ENCODE peak calls at places on chromosomes 2 and 18, in seven cellular contexts. One of them, this sample, is unnamed.

GRCh38 chr2:71785550-71785951 is 332.2 kb downstream of the DYSF start:
- DNase-seq in SK-N-SH: peak; percentile 10
- DNase-seq in HepG2: no peak
- DNase-seq in HCT116: no peak
- DNase-seq in H1: peak; percentile 42
- DNase-seq in K562: no peak
- DNase-seq in GM12878: no peak
- DNase-seq in this sample: no peak

GRCh38 chr2:102238039-102238756 is 51.4 kb downstream of the IL1RL2 start:
- DNase-seq in H1: peak; percentile 26
- DNase-seq in SK-N-SH: no peak
- DNase-seq in HCT116: no peak
- DNase-seq in GM12878: no peak
- DNase-seq in HepG2: no peak
- DNase-seq in K562: no peak
- DNase-seq in this sample: no peak

GRCh38 chr18:74806700-74807416 is 209.2 kb downstream of the ZNF407 start:
- DNase-seq in HCT116: peak; percentile 77
- DNase-seq in H1: no peak
- DNase-seq in K562: no peak
- DNase-seq in HepG2: peak; percentile 7
- DNase-seq in SK-N-SH: no peak
- DNase-seq in GM12878: peak; percentile 73
- DNase-seq in this sample: no peak

GRCh38 chr2:26982102-26982742 is 11.8 kb downstream of the MAPRE3 start:
- DNase-seq in HepG2: peak; percentile 78
- DNase-seq in GM12878: no peak
- DNase-seq in HCT116: peak; percentile 36
- DNase-seq in H1: no peak
- DNase-seq in K562: peak; percentile 71
- DNase-seq in SK-N-SH: peak; percentile 76
- DNase-seq in this sample: peak; percentile 70

GRCh38 chr2:222791946-222792649 is 68.7 kb upstream of the ACSL3 start:
- DNase-seq in GM12878: no peak
- DNase-seq in H1: no peak
- DNase-seq in K562: no peak
- DNase-seq in HepG2: no peak
- DNase-seq in SK-N-SH: no peak
- DNase-seq in HCT116: no peak
- DNase-seq in this sample: no peak

GRCh38 chr2:175690113-175690716 is 311.9 kb downstream of the LNPK start:
- DNase-seq in HepG2: peak; percentile 72
- DNase-seq in K562: peak; percentile 37
- DNase-seq in H1: no peak
- DNase-seq in GM12878: peak; percentile 4
- DNase-seq in HCT116: peak; percentile 58
- DNase-seq in SK-N-SH: peak; percentile 24
- DNase-seq in this sample: peak; percentile 4

GRCh38 chr2:94986392-94986963 is 39.0 kb upstream of the MAL start:
- DNase-seq in HepG2: peak; percentile 62
- DNase-seq in SK-N-SH: peak; percentile 63
- DNase-seq in GM12878: peak; percentile 2
- DNase-seq in K562: peak; percentile 56
- DNase-seq in H1: peak; percentile 68
- DNase-seq in HCT116: peak; percentile 54
- DNase-seq in this sample: peak; percentile 75

GRCh38 chr2:162037028-162037795 is 36.8 kb downstream of the DPP4 start:
- DNase-seq in HCT116: no peak
- DNase-seq in H1: no peak
- DNase-seq in SK-N-SH: no peak
- DNase-seq in GM12878: no peak
- DNase-seq in HepG2: no peak
- DNase-seq in K562: no peak
- DNase-seq in this sample: no peak

GRCh38 chr2:41879367-41879871 is 168.4 kb upstream of the PKDCC start:
- DNase-seq in H1: no peak
- DNase-seq in HCT116: no peak
- DNase-seq in GM12878: no peak
- DNase-seq in HepG2: peak; percentile 16
- DNase-seq in K562: no peak
- DNase-seq in SK-N-SH: peak; percentile 50
- DNase-seq in this sample: no peak

GRCh38 chr2:185891403-185891802 is 152.8 kb downstream of the FSIP2 start:
- DNase-seq in SK-N-SH: no peak
- DNase-seq in HCT116: no peak
- DNase-seq in H1: no peak
- DNase-seq in GM12878: no peak
- DNase-seq in HepG2: peak; percentile 53
- DNase-seq in K562: no peak
- DNase-seq in this sample: no peak

GRCh38 chr2:136131961-136132839 is 14.3 kb upstream of the CXCR4 start:
- DNase-seq in GM12878: peak; percentile 97
- DNase-seq in HepG2: no peak
- DNase-seq in K562: no peak
- DNase-seq in HCT116: no peak
- DNase-seq in H1: no peak
- DNase-seq in SK-N-SH: no peak
- DNase-seq in this sample: no peak

GRCh38 chr2:106686814-106687213 is 199.2 kb downstream of the ST6GAL2 start:
- DNase-seq in H1: no peak
- DNase-seq in SK-N-SH: no peak
- DNase-seq in HCT116: no peak
- DNase-seq in GM12878: no peak
- DNase-seq in K562: no peak
- DNase-seq in HepG2: no peak
- DNase-seq in this sample: no peak

GRCh38 chr2:5683471-5683870 is 8.7 kb upstream of the SOX11 start:
- DNase-seq in HCT116: no peak
- DNase-seq in K562: no peak
- DNase-seq in HepG2: no peak
- DNase-seq in SK-N-SH: no peak
- DNase-seq in H1: no peak
- DNase-seq in GM12878: no peak
- DNase-seq in this sample: no peak

GRCh38 chr2:2720351-2720750 is 389.3 kb upstream of the MYT1L start:
- DNase-seq in GM12878: no peak
- DNase-seq in SK-N-SH: no peak
- DNase-seq in H1: no peak
- DNase-seq in K562: no peak
- DNase-seq in HCT116: no peak
- DNase-seq in HepG2: no peak
- DNase-seq in this sample: no peak

GRCh38 chr2:2717406-2717805 is 386.3 kb upstream of the MYT1L start:
- DNase-seq in H1: no peak
- DNase-seq in GM12878: no peak
- DNase-seq in K562: no peak
- DNase-seq in SK-N-SH: no peak
- DNase-seq in HCT116: no peak
- DNase-seq in HepG2: no peak
- DNase-seq in this sample: no peak

GRCh38 chr2:2719015-2719414 is 387.9 kb upstream of the MYT1L start:
- DNase-seq in GM12878: no peak
- DNase-seq in HepG2: no peak
- DNase-seq in K562: no peak
- DNase-seq in SK-N-SH: no peak
- DNase-seq in HCT116: no peak
- DNase-seq in H1: no peak
- DNase-seq in this sample: peak; percentile 20

GRCh38 chr2:2721296-2721835 is 390.3 kb upstream of the MYT1L start:
- DNase-seq in HCT116: no peak
- DNase-seq in SK-N-SH: no peak
- DNase-seq in GM12878: no peak
- DNase-seq in H1: no peak
- DNase-seq in K562: no peak
- DNase-seq in HepG2: no peak
- DNase-seq in this sample: no peak

GRCh38 chr2:2719781-2720180 is 388.7 kb upstream of the MYT1L start:
- DNase-seq in HepG2: no peak
- DNase-seq in H1: no peak
- DNase-seq in SK-N-SH: no peak
- DNase-seq in K562: no peak
- DNase-seq in HCT116: no peak
- DNase-seq in GM12878: no peak
- DNase-seq in this sample: no peak
- TF ChIP-seq JUND in HepG2: no peak
- TF ChIP-seq JUND in H1: no peak
- TF ChIP-seq JUND in SK-N-SH: no peak
- TF ChIP-seq JUND in K562: no peak
- TF ChIP-seq JUND in HCT116: no peak
- TF ChIP-seq JUND in GM12878: no peak
- TF ChIP-seq JUND in this sample: no peak

GRCh38 chr18:77082316-77082715 is 50.3 kb downstream of the MBP start:
- DNase-seq in H1: no peak
- DNase-seq in SK-N-SH: no peak
- DNase-seq in HepG2: no peak
- DNase-seq in HCT116: no peak
- DNase-seq in K562: no peak
- DNase-seq in GM12878: no peak
- DNase-seq in this sample: no peak
- TF ChIP-seq JUND in H1: no peak
- TF ChIP-seq JUND in SK-N-SH: no peak
- TF ChIP-seq JUND in HepG2: no peak
- TF ChIP-seq JUND in HCT116: no peak
- TF ChIP-seq JUND in K562: no peak
- TF ChIP-seq JUND in GM12878: no peak
- TF ChIP-seq JUND in this sample: no peak

GRCh38 chr2:219173176-219173575 is 3.3 kb upstream of the SLC23A3 start:
- DNase-seq in GM12878: no peak
- DNase-seq in K562: no peak
- DNase-seq in HCT116: no peak
- DNase-seq in SK-N-SH: no peak
- DNase-seq in H1: no peak
- DNase-seq in HepG2: no peak
- DNase-seq in this sample: no peak

GRCh38 chr2:219169950-219170654 is at the start of gene SLC23A3:
- DNase-seq in HCT116: no peak
- DNase-seq in H1: no peak
- DNase-seq in HepG2: no peak
- DNase-seq in K562: no peak
- DNase-seq in SK-N-SH: no peak
- DNase-seq in GM12878: no peak
- DNase-seq in this sample: no peak

GRCh38 chr2:219172231-219173154 is 2.7 kb upstream of the SLC23A3 start:
- DNase-seq in HCT116: no peak
- DNase-seq in GM12878: no peak
- DNase-seq in SK-N-SH: no peak
- DNase-seq in HepG2: no peak
- DNase-seq in H1: no peak
- DNase-seq in K562: no peak
- DNase-seq in this sample: no peak

GRCh38 chr2:219168932-219169331 is 897 bp downstream of the SLC23A3 start:
- DNase-seq in HepG2: no peak
- DNase-seq in HCT116: no peak
- DNase-seq in H1: no peak
- DNase-seq in SK-N-SH: no peak
- DNase-seq in K562: no peak
- DNase-seq in GM12878: no peak
- DNase-seq in this sample: no peak

DNA sequence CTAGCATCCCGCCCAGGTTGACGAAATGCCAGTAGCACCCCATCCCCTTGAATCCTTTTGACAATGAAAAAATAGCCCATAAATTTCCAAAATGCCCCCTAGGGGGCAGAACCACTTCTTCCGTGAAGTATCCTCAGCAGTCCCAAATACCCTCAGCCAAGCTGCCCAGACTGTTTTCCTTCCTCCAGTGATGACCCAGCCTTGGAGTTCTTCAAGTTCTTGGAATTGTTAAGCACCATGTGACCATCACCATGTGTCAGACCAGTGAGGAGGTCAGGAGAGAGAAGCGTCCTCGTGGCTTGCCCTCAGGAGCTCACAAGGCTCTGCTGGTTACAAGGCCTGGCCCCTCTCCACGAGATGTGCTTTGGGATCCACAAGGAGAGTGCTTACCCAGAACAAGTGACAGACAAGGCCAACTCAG is 1.4 kb upstream of the SLC23A3 start:
- DNase-seq in H1: peak; percentile 58
- DNase-seq in HepG2: peak; percentile 62
- DNase-seq in K562: peak; percentile 43
- DNase-seq in GM12878: no peak
- DNase-seq in HCT116: peak; percentile 18
- DNase-seq in SK-N-SH: peak; percentile 73
- DNase-seq in this sample: peak; percentile 21
- TF ChIP-seq JUND in H1: no peak
- TF ChIP-seq JUND in HepG2: no peak
- TF ChIP-seq JUND in K562: no peak
- TF ChIP-seq JUND in GM12878: no peak
- TF ChIP-seq JUND in HCT116: no peak
- TF ChIP-seq JUND in SK-N-SH: no peak
- TF ChIP-seq JUND in this sample: no peak

GRCh38 chr2:20506281-20506685 is 59.4 kb downstream of the RHOB start:
- DNase-seq in SK-N-SH: no peak
- DNase-seq in K562: no peak
- DNase-seq in HCT116: no peak
- DNase-seq in H1: no peak
- DNase-seq in GM12878: no peak
- DNase-seq in HepG2: peak; percentile 75
- DNase-seq in this sample: no peak

GRCh38 chr2:20509301-20509765 is 62.5 kb downstream of the RHOB start:
- DNase-seq in K562: no peak
- DNase-seq in H1: no peak
- DNase-seq in HepG2: no peak
- DNase-seq in HCT116: no peak
- DNase-seq in SK-N-SH: no peak
- DNase-seq in GM12878: no peak
- DNase-seq in this sample: no peak

GRCh38 chr2:20509766-20510490 is 63.1 kb downstream of the RHOB start:
- DNase-seq in GM12878: no peak
- DNase-seq in K562: peak; percentile 79
- DNase-seq in H1: peak; percentile 79
- DNase-seq in SK-N-SH: no peak
- DNase-seq in HepG2: peak; percentile 76
- DNase-seq in HCT116: peak; percentile 62
- DNase-seq in this sample: peak; percentile 66

GRCh38 chr2:20507166-20507692 is 60.4 kb downstream of the RHOB start:
- DNase-seq in SK-N-SH: no peak
- DNase-seq in HCT116: no peak
- DNase-seq in GM12878: peak; percentile 62
- DNase-seq in HepG2: no peak
- DNase-seq in K562: no peak
- DNase-seq in H1: no peak
- DNase-seq in this sample: no peak

GRCh38 chr2:20507711-20508110 is 60.8 kb downstream of the RHOB start:
- DNase-seq in HepG2: no peak
- DNase-seq in SK-N-SH: no peak
- DNase-seq in K562: no peak
- DNase-seq in HCT116: no peak
- DNase-seq in GM12878: no peak
- DNase-seq in H1: no peak
- DNase-seq in this sample: no peak
- TF ChIP-seq JUND in HepG2: no peak
- TF ChIP-seq JUND in SK-N-SH: no peak
- TF ChIP-seq JUND in K562: no peak
- TF ChIP-seq JUND in HCT116: no peak
- TF ChIP-seq JUND in GM12878: no peak
- TF ChIP-seq JUND in H1: no peak
- TF ChIP-seq JUND in this sample: no peak

GRCh38 chr2:120951701-120952100 is 216.0 kb downstream of the GLI2 start:
- DNase-seq in K562: no peak
- DNase-seq in GM12878: no peak
- DNase-seq in HCT116: no peak
- DNase-seq in HepG2: no peak
- DNase-seq in H1: no peak
- DNase-seq in SK-N-SH: no peak
- DNase-seq in this sample: no peak
- TF ChIP-seq JUND in K562: no peak
- TF ChIP-seq JUND in GM12878: no peak
- TF ChIP-seq JUND in HCT116: no peak
- TF ChIP-seq JUND in HepG2: no peak
- TF ChIP-seq JUND in H1: no peak
- TF ChIP-seq JUND in SK-N-SH: no peak
- TF ChIP-seq JUND in this sample: no peak